ENCODE peak calls at places on chromosomes 11 and 22, in six cellular contexts. A, Y, R, G, U and W are unnamed samples.

GRCh38 chr22:28397324-28397723 is 282.3 kb downstream of the TTC28 start:
- DNase-seq in A (no peak), Y (no peak), R (no peak), G (no peak), U (no peak), W (no peak)

GRCh38 chr11:121898913-121899312 is 217.1 kb downstream of the BLID start:
- DNase-seq in A (no peak), Y (no peak), R (no peak), G (no peak), U (no peak), W (no peak)

GRCh38 chr11:134367781-134368180 is 36.0 kb downstream of the GLB1L2 start:
- DNase-seq in A (no peak), Y (no peak), R (no peak), G (no peak), U (no peak), W (no peak)

GRCh38 chr11:20363500-20364411 is at the start of gene HTATIP2:
- DNase-seq in A (peak), Y (peak), R (peak), G (peak), U (peak), W (peak)

GRCh38 chr11:100329352-100329751 is 357.7 kb upstream of the ARHGAP42 start:
- DNase-seq in A (no peak), Y (no peak), R (no peak), G (no peak), U (no peak), W (no peak)

GRCh38 chr11:30855383-30856006 is 269.3 kb upstream of the MPPED2 start:
- DNase-seq in A (no peak), Y (no peak), R (no peak), G (no peak), U (peak), W (no peak)

GRCh38 chr11:34345012-34345804 is 12.6 kb downstream of the ABTB2 start:
- DNase-seq in A (no peak), Y (no peak), R (peak), G (no peak), U (no peak), W (peak)

GRCh38 chr11:70740475-70740825 is 342.1 kb downstream of the CTTN start:
- DNase-seq in A (no peak), Y (no peak), R (no peak), G (no peak), U (no peak), W (no peak)

GRCh38 chr11:73267122-73267846 is 4.9 kb upstream of the P2RY6 start:
- DNase-seq in A (no peak), Y (no peak), R (no peak), G (no peak), U (no peak), W (no peak)

GRCh38 chr22:19057999-19058491 is 64.2 kb downstream of the DGCR2 start:
- DNase-seq in A (no peak), Y (no peak), R (peak), G (no peak), U (no peak), W (no peak)

GRCh38 chr22:33873186-33873585 is 47.1 kb downstream of the LARGE1 start:
- DNase-seq in A (no peak), Y (no peak), R (no peak), G (no peak), U (no peak), W (no peak)

GRCh38 chr11:62127941-62128770 is 4.3 kb downstream of the INCENP start:
- DNase-seq in A (no peak), Y (no peak), R (no peak), G (no peak), U (no peak), W (no peak)

GRCh38 chr11:119691020-119691666 is 37.9 kb downstream of the NECTIN1 start:
- DNase-seq in A (peak), Y (no peak), R (no peak), G (peak), U (peak), W (no peak)

GRCh38 chr11:130023204-130023603 is 20.6 kb upstream of the PRDM10 start:
- DNase-seq in A (no peak), Y (no peak), R (no peak), G (peak), U (peak), W (peak)

GRCh38 chr11:57321996-57322880 is 2.5 kb downstream of the TNKS1BP1 start:
- DNase-seq in A (no peak), Y (no peak), R (peak), G (no peak), U (no peak), W (peak)

GRCh38 chr11:46391578-46392420 is at the start of gene CHRM4:
- DNase-seq in A (no peak), Y (peak), R (no peak), G (no peak), U (peak), W (no peak)

GRCh38 chr11:5522308-5522707 is 5.8 kb upstream of the UBQLNL start:
- DNase-seq in A (no peak), Y (no peak), R (no peak), G (no peak), U (no peak), W (no peak)

GRCh38 chr11:20355221-20356219 is 8.0 kb upstream of the HTATIP2 start:
- DNase-seq in A (no peak), Y (no peak), R (peak), G (peak), U (peak), W (peak)

GRCh38 chr11:64564947-64565889 is 25.8 kb upstream of the SLC22A12 start:
- DNase-seq in A (no peak), Y (no peak), R (no peak), G (no peak), U (no peak), W (no peak)

GRCh38 chr11:134524201-134524600 is 112.2 kb upstream of the B3GAT1 start:
- DNase-seq in A (no peak), Y (no peak), R (no peak), G (no peak), U (no peak), W (no peak)

GRCh38 chr11:124758355-124759267 is 3.5 kb downstream of the ESAM start:
- DNase-seq in A (peak), Y (peak), R (peak), G (peak), U (peak), W (peak)

GRCh38 chr11:73152861-73153483 is 10.9 kb upstream of the FCHSD2 start:
- DNase-seq in A (peak), Y (no peak), R (no peak), G (peak), U (peak), W (peak)

GRCh38 chr11:16936643-16937042 is 77.6 kb downstream of the PLEKHA7 start:
- DNase-seq in A (no peak), Y (no peak), R (peak), G (no peak), U (no peak), W (peak)